ENCODE peak calls at places on chromosomes 2 and 18, in seven cellular contexts. G, K, F, X, I, N and C are unnamed samples.

GRCh38 chr2:69309336-69310048 is 77.5 kb downstream of the GFPT1 start:
- DNase-seq in G (no peak), K (peak; percentile 76), F (no peak), X (peak; percentile 29), I (no peak), N (no peak), C (peak; percentile 17)

GRCh38 chr2:53247986-53248735 is 519.4 kb upstream of the CHAC2 start:
- DNase-seq in G (no peak), K (no peak), F (no peak), X (no peak), I (no peak), N (no peak), C (no peak)

GRCh38 chr18:76451475-76452331 is 43.3 kb downstream of the ZNF516 start:
- DNase-seq in G (no peak), K (no peak), F (peak; percentile 21), X (no peak), I (no peak), N (no peak), C (no peak)

GRCh38 chr2:196607073-196607472 is 32.4 kb upstream of the CCDC150 start:
- DNase-seq in G (no peak), K (peak; percentile 34), F (no peak), X (no peak), I (no peak), N (no peak), C (no peak)

GRCh38 chr2:226660124-226660523 is 139.5 kb downstream of the IRS1 start:
- DNase-seq in G (no peak), K (no peak), F (no peak), X (no peak), I (no peak), N (no peak), C (no peak)

GRCh38 chr2:6828299-6828584 is 37.5 kb downstream of the CMPK2 start:
- DNase-seq in G (no peak), K (no peak), F (no peak), X (peak; percentile 9), I (peak; percentile 16), N (no peak), C (peak; percentile 20)

GRCh38 chr2:178707471-178707870 is 99.8 kb downstream of the TTN start:
- DNase-seq in G (no peak), K (no peak), F (no peak), X (no peak), I (no peak), N (no peak), C (no peak)

GRCh38 chr2:196372276-196372809 is 201.0 kb upstream of the STK17B start:
- DNase-seq in G (no peak), K (no peak), F (no peak), X (no peak), I (no peak), N (no peak), C (no peak)

GRCh38 chr2:60260646-60261296 is 292.7 kb downstream of the BCL11A start:
- DNase-seq in G (no peak), K (peak; percentile 3), F (no peak), X (peak; percentile 88), I (peak; percentile 6), N (no peak), C (no peak)

DNA sequence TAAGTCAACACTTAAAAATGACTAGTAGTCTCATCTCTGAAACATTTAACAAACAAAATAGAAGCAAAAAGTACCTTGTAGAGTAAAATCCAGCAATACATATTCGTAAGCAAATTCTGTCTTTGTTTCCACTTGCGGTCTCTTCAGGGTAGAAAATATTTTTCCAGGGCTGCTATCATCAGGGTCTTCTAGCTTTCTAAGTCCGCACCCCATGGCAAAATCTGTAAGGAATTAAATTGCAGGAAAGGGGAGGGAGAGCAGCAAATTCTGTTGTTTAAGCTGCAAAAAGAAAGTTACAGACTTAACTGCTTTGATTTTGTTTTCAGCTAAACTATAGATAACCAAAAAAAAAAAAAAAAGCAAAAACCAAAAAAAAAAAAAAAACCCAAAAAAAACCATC is at the start of gene RFTN2:
- DNase-seq in G (no peak), K (peak; percentile 6), F (no peak), X (no peak), I (no peak), N (no peak), C (no peak)
- H3K4me3 ChIP-seq in G (peak within 1 kb of the TSS; percentile 57), K (peak within 1 kb of the TSS; percentile 58), F (peak within 1 kb of the TSS; percentile 52), X (no peak within 1 kb of the TSS), I (no peak within 1 kb of the TSS), N (peak within 1 kb of the TSS; percentile 41), C (no peak within 1 kb of the TSS)

GRCh38 chr18:48940854-48941531 is 9.8 kb downstream of the SMAD7 start:
- DNase-seq in G (no peak), K (no peak), F (no peak), X (no peak), I (no peak), N (no peak), C (peak; percentile 97)

GRCh38 chr18:48941672-48942071 is 9.1 kb downstream of the SMAD7 start:
- DNase-seq in G (no peak), K (no peak), F (no peak), X (no peak), I (no peak), N (no peak), C (no peak)

GRCh38 chr18:48937869-48938750 is 12.7 kb downstream of the SMAD7 start:
- DNase-seq in G (no peak), K (no peak), F (no peak), X (no peak), I (no peak), N (no peak), C (peak; percentile 22)

GRCh38 chr18:48939368-48940097 is 11.2 kb downstream of the SMAD7 start:
- DNase-seq in G (no peak), K (no peak), F (no peak), X (no peak), I (no peak), N (peak; percentile 52), C (peak; percentile 42)

GRCh38 chr18:48938827-48939367 is 11.9 kb downstream of the SMAD7 start:
- DNase-seq in G (no peak), K (no peak), F (no peak), X (no peak), I (no peak), N (no peak), C (no peak)
- H3K4me3 ChIP-seq in G (peak overlapping the region; percentile 61), K (no peak overlapping the region), F (no peak overlapping the region), X (no peak overlapping the region), I (no peak overlapping the region), N (peak overlapping the region; percentile 41), C (no peak overlapping the region)

GRCh38 chr2:239034561-239035341 is 186.9 kb downstream of the TWIST2 start:
- DNase-seq in G (peak; percentile 47), K (no peak), F (no peak), X (no peak), I (no peak), N (no peak), C (no peak)
- H3K4me3 ChIP-seq in G (no peak overlapping the region), K (no peak overlapping the region), F (no peak overlapping the region), X (no peak overlapping the region), I (no peak overlapping the region), N (no peak overlapping the region), C (no peak overlapping the region)

GRCh38 chr2:106542730-106543359 is 55.7 kb downstream of the CD8B2 start:
- DNase-seq in G (peak; percentile 59), K (peak; percentile 43), F (peak; percentile 70), X (peak; percentile 45), I (peak; percentile 55), N (peak; percentile 85), C (peak; percentile 53)
- H3K4me3 ChIP-seq in G (peak overlapping the region; percentile 52), K (no peak overlapping the region), F (no peak overlapping the region), X (no peak overlapping the region), I (peak overlapping the region; percentile 38), N (no peak overlapping the region), C (no peak overlapping the region)

GRCh38 chr2:1152375-1152774 is 201.7 kb downstream of the SNTG2 start:
- DNase-seq in G (no peak), K (no peak), F (no peak), X (no peak), I (no peak), N (no peak), C (no peak)
- H3K4me3 ChIP-seq in G (no peak overlapping the region), K (no peak overlapping the region), F (no peak overlapping the region), X (no peak overlapping the region), I (no peak overlapping the region), N (no peak overlapping the region), C (no peak overlapping the region)

GRCh38 chr2:201806442-201806841 is at the start of gene CDK15:
- DNase-seq in G (no peak), K (peak; percentile 78), F (no peak), X (peak; percentile 17), I (no peak), N (peak; percentile 21), C (no peak)
- H3K4me3 ChIP-seq in G (peak within 1 kb of the TSS; percentile 31), K (peak within 1 kb of the TSS; percentile 26), F (no peak within 1 kb of the TSS), X (no peak within 1 kb of the TSS), I (no peak within 1 kb of the TSS), N (no peak within 1 kb of the TSS), C (no peak within 1 kb of the TSS)

DNA sequence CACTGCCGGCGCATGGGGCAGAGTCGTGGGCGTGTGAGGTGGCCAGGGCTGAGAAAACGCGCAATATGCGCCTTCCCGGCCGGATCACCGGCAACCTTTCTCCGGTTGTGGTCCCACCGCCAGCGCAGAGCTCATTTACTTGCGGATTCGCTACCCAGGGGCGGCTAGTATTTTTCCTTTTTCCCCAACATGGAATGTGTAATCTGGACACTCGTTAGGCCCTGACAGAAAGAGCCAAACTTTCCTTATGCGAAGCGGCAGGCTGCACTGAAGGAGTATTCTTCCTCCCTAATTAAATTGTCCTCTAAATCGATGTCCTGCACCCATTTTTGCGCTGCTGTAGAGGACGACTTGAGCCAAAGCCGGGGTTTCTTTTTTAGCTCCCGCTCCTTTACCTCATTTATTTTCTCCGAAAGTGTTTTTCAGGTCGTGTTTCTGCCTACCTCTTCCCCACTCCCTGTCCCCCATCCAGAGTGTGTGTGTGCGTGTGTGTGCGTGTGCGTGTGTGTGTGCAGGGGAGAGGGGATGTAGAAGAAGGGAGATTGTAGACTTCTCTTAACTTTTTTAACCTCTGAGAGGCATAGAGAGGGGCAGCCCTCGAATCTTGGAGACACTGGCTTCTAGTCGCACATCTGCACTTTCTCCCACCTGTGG is 2.7 kb downstream of the OTX1 start:
- DNase-seq in G (no peak), K (no peak), F (no peak), X (no peak), I (no peak), N (no peak), C (no peak)
- H3K4me3 ChIP-seq in G (peak overlapping the region; percentile 51), K (no peak overlapping the region), F (no peak overlapping the region), X (no peak overlapping the region), I (no peak overlapping the region), N (no peak overlapping the region), C (no peak overlapping the region)

GRCh38 chr2:74499269-74499939 is at the start of gene LBX2:
- DNase-seq in G (no peak), K (no peak), F (no peak), X (no peak), I (no peak), N (no peak), C (no peak)
- H3K4me3 ChIP-seq in G (peak within 1 kb of the TSS; percentile 70), K (peak within 1 kb of the TSS; percentile 45), F (peak within 1 kb of the TSS; percentile 41), X (peak within 1 kb of the TSS; percentile 33), I (no peak within 1 kb of the TSS), N (peak within 1 kb of the TSS; percentile 22), C (peak within 1 kb of the TSS; percentile 52)